ENCODE peak calls at places on chromosome 19, in four cellular contexts. One of them, this sample, is unnamed.

GRCh38 chr19:15304140-15304705 is 28.1 kb downstream of the BRD4 start:
- DNase-seq in GM23338: no peak
- DNase-seq in IMR-90: no peak
- DNase-seq in HL-60: no peak
- DNase-seq in this sample: no peak

GRCh38 chr19:956747-957451 is 27.2 kb upstream of the WDR18 start:
- DNase-seq in GM23338: peak
- DNase-seq in HL-60: no peak
- DNase-seq in IMR-90: peak
- DNase-seq in this sample: no peak

GRCh38 chr19:29576761-29577661 is 29.1 kb upstream of the POP4 start:
- DNase-seq in HL-60: no peak
- DNase-seq in GM23338: no peak
- DNase-seq in IMR-90: peak
- DNase-seq in this sample: no peak

GRCh38 chr19:52286256-52286655 is 10.7 kb upstream of the ZNF480 start:
- DNase-seq in GM23338: no peak
- DNase-seq in HL-60: no peak
- DNase-seq in IMR-90: no peak
- DNase-seq in this sample: no peak

GRCh38 chr19:16571283-16571682 is 932 bp downstream of the SLC35E1 start:
- DNase-seq in GM23338: no peak
- DNase-seq in HL-60: peak
- DNase-seq in IMR-90: peak
- DNase-seq in this sample: no peak

GRCh38 chr19:28859811-28860210 is 353.1 kb downstream of the UQCRFS1 start:
- DNase-seq in IMR-90: no peak
- DNase-seq in GM23338: no peak
- DNase-seq in HL-60: no peak
- DNase-seq in this sample: no peak

GRCh38 chr19:7970716-7971448 is 27.4 kb upstream of the TIMM44 start:
- DNase-seq in IMR-90: peak
- DNase-seq in GM23338: peak
- DNase-seq in HL-60: peak
- DNase-seq in this sample: no peak

GRCh38 chr19:31270897-31271568 is 78.2 kb downstream of the TSHZ3 start:
- DNase-seq in GM23338: no peak
- DNase-seq in HL-60: no peak
- DNase-seq in IMR-90: peak
- DNase-seq in this sample: no peak

GRCh38 chr19:41646589-41647204 is 19.8 kb upstream of the CEACAM4 start:
- DNase-seq in GM23338: peak
- DNase-seq in HL-60: peak
- DNase-seq in IMR-90: no peak
- DNase-seq in this sample: peak

GRCh38 chr19:28793391-28794168 is 419.4 kb downstream of the UQCRFS1 start:
- DNase-seq in GM23338: peak
- DNase-seq in IMR-90: no peak
- DNase-seq in HL-60: no peak
- DNase-seq in this sample: no peak

GRCh38 chr19:44551850-44552249 is 22.4 kb upstream of the CEACAM20 start:
- DNase-seq in IMR-90: no peak
- DNase-seq in GM23338: no peak
- DNase-seq in HL-60: no peak
- DNase-seq in this sample: no peak

GRCh38 chr19:16355293-16356043 is 30.8 kb downstream of the KLF2 start:
- DNase-seq in IMR-90: no peak
- DNase-seq in GM23338: no peak
- DNase-seq in HL-60: peak
- DNase-seq in this sample: no peak

GRCh38 chr19:6073858-6074708 is 36.2 kb downstream of the RFX2 start:
- DNase-seq in IMR-90: no peak
- DNase-seq in HL-60: no peak
- DNase-seq in GM23338: no peak
- DNase-seq in this sample: no peak

GRCh38 chr19:30063184-30064020 is 121.4 kb downstream of the URI1 start:
- DNase-seq in HL-60: no peak
- DNase-seq in IMR-90: no peak
- DNase-seq in GM23338: no peak
- DNase-seq in this sample: no peak

GRCh38 chr19:18995804-18996241 is 37.5 kb downstream of the SUGP2 start:
- DNase-seq in GM23338: peak
- DNase-seq in HL-60: peak
- DNase-seq in IMR-90: peak
- DNase-seq in this sample: no peak

GRCh38 chr19:17109962-17110598 is 34.5 kb downstream of the MYO9B start:
- DNase-seq in HL-60: peak
- DNase-seq in GM23338: no peak
- DNase-seq in IMR-90: no peak
- DNase-seq in this sample: peak

GRCh38 chr19:55353803-55354697 is 469 bp downstream of the COX6B2 start:
- DNase-seq in IMR-90: peak
- DNase-seq in GM23338: peak
- DNase-seq in HL-60: no peak
- DNase-seq in this sample: peak

GRCh38 chr19:12314553-12314952 is 18.9 kb downstream of the ZNF563 start:
- DNase-seq in GM23338: no peak
- DNase-seq in HL-60: no peak
- DNase-seq in IMR-90: no peak
- DNase-seq in this sample: no peak

GRCh38 chr19:51448011-51448744 is 10.1 kb downstream of the SIGLEC8 start:
- DNase-seq in HL-60: no peak
- DNase-seq in IMR-90: no peak
- DNase-seq in GM23338: no peak
- DNase-seq in this sample: no peak

GRCh38 chr19:49852631-49853126 is 1.7 kb downstream of the PTOV1 start:
- DNase-seq in IMR-90: peak
- DNase-seq in GM23338: no peak
- DNase-seq in HL-60: no peak
- DNase-seq in this sample: no peak

GRCh38 chr19:49855277-49855675 is 4.3 kb downstream of the PTOV1 start:
- DNase-seq in GM23338: no peak
- DNase-seq in HL-60: no peak
- DNase-seq in IMR-90: no peak
- DNase-seq in this sample: no peak

GRCh38 chr19:49854861-49855263 is 3.9 kb downstream of the PTOV1 start:
- DNase-seq in GM23338: no peak
- DNase-seq in HL-60: no peak
- DNase-seq in IMR-90: no peak
- DNase-seq in this sample: peak

GRCh38 chr19:49855676-49856573 is 5.0 kb downstream of the PTOV1 start:
- DNase-seq in IMR-90: no peak
- DNase-seq in GM23338: no peak
- DNase-seq in HL-60: no peak
- DNase-seq in this sample: no peak

GRCh38 chr19:49853852-49854849 is 3.2 kb downstream of the PTOV1 start:
- DNase-seq in IMR-90: no peak
- DNase-seq in GM23338: no peak
- DNase-seq in HL-60: no peak
- DNase-seq in this sample: no peak
- H3K4me3 ChIP-seq in IMR-90: no peak
- H3K4me3 ChIP-seq in GM23338: no peak
- H3K4me3 ChIP-seq in HL-60: no peak
- H3K4me3 ChIP-seq in this sample: no peak

GRCh38 chr19:2291185-2291751 is 9.3 kb upstream of the PEAK3 start:
- DNase-seq in IMR-90: no peak
- DNase-seq in GM23338: peak
- DNase-seq in HL-60: no peak
- DNase-seq in this sample: no peak
- H3K4me3 ChIP-seq in IMR-90: no peak
- H3K4me3 ChIP-seq in GM23338: peak
- H3K4me3 ChIP-seq in HL-60: peak
- H3K4me3 ChIP-seq in this sample: peak

DNA sequence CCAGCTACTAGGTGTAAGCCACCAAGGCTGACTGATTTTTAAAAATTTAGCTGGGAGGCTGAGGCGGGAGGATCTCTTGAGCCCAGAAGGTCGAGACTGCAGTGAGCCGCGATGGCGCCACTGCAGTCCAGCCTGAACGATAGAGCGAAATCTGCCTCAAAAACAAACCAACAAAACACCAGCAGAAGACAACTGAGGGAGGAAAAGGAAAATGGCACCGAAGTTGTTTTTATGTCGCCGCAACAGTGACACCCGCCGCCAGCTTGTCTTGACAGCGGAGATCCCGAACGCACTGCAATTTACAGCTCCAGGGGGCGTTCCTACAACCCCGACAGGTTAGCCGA is 298 bp upstream of the FAM98C start:
- DNase-seq in HL-60: no peak
- DNase-seq in GM23338: no peak
- DNase-seq in IMR-90: no peak
- DNase-seq in this sample: no peak
- H3K4me3 ChIP-seq in HL-60: peak
- H3K4me3 ChIP-seq in GM23338: peak
- H3K4me3 ChIP-seq in IMR-90: peak
- H3K4me3 ChIP-seq in this sample: peak

DNA sequence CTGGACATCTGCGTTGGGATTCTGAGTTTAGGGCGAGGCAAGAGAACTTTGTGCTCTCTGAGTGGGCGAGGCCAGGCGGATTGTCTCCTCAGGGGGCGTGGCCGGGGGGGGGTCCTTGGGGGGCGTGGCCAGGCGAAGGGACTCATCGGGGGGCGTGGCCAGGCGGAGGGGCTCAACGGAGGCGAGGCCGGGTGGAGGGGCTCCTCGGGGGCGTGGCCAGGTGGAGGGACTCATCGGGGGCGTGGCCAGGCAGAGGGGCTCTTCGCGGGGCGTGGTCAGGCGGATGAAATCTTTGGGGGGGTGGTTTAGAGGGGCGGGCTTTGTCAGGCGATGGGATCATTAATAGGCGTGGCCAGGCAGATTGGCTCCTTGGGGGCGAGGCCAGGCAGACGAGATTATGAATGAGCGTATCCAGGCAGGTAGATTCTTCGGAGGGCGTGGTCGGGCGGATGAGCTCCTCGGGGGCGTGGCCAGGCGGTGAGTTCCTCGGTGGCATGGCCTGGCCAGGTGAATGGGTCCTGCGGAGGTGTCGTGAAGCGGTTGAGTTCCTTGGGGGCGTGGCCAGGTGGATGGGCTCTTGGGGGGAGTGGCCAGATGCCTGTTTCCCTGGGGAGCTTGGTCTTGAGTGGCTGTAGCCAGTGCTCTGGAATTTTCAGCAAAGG is 10.3 kb upstream of the CACNG7 start:
- DNase-seq in IMR-90: no peak
- DNase-seq in HL-60: no peak
- DNase-seq in GM23338: peak
- DNase-seq in this sample: no peak
- H3K4me3 ChIP-seq in IMR-90: no peak
- H3K4me3 ChIP-seq in HL-60: no peak
- H3K4me3 ChIP-seq in GM23338: peak
- H3K4me3 ChIP-seq in this sample: no peak

GRCh38 chr19:35142531-35143230 is 374 bp upstream of the FXYD7 start:
- DNase-seq in IMR-90: no peak
- DNase-seq in GM23338: peak
- DNase-seq in HL-60: peak
- DNase-seq in this sample: no peak
- H3K4me3 ChIP-seq in IMR-90: no peak
- H3K4me3 ChIP-seq in GM23338: peak
- H3K4me3 ChIP-seq in HL-60: no peak
- H3K4me3 ChIP-seq in this sample: no peak

GRCh38 chr19:35756373-35757230 is at the start of gene HSPB6:
- DNase-seq in IMR-90: peak
- DNase-seq in GM23338: peak
- DNase-seq in HL-60: no peak
- DNase-seq in this sample: no peak

GRCh38 chr19:35755550-35756371 is 1.1 kb downstream of the HSPB6 start:
- DNase-seq in GM23338: peak
- DNase-seq in IMR-90: peak
- DNase-seq in HL-60: no peak
- DNase-seq in this sample: peak

GRCh38 chr19:35753634-35754364 is 3.0 kb downstream of the HSPB6 start:
- DNase-seq in GM23338: no peak
- DNase-seq in HL-60: no peak
- DNase-seq in IMR-90: no peak
- DNase-seq in this sample: peak

GRCh38 chr19:35754365-35755139 is 2.3 kb downstream of the HSPB6 start:
- DNase-seq in GM23338: no peak
- DNase-seq in HL-60: no peak
- DNase-seq in IMR-90: no peak
- DNase-seq in this sample: no peak

GRCh38 chr19:35755160-35755549 is 1.7 kb downstream of the HSPB6 start:
- DNase-seq in HL-60: no peak
- DNase-seq in IMR-90: no peak
- DNase-seq in GM23338: peak
- DNase-seq in this sample: no peak
- H3K4me3 ChIP-seq in HL-60: no peak
- H3K4me3 ChIP-seq in IMR-90: peak
- H3K4me3 ChIP-seq in GM23338: peak
- H3K4me3 ChIP-seq in this sample: peak

DNA sequence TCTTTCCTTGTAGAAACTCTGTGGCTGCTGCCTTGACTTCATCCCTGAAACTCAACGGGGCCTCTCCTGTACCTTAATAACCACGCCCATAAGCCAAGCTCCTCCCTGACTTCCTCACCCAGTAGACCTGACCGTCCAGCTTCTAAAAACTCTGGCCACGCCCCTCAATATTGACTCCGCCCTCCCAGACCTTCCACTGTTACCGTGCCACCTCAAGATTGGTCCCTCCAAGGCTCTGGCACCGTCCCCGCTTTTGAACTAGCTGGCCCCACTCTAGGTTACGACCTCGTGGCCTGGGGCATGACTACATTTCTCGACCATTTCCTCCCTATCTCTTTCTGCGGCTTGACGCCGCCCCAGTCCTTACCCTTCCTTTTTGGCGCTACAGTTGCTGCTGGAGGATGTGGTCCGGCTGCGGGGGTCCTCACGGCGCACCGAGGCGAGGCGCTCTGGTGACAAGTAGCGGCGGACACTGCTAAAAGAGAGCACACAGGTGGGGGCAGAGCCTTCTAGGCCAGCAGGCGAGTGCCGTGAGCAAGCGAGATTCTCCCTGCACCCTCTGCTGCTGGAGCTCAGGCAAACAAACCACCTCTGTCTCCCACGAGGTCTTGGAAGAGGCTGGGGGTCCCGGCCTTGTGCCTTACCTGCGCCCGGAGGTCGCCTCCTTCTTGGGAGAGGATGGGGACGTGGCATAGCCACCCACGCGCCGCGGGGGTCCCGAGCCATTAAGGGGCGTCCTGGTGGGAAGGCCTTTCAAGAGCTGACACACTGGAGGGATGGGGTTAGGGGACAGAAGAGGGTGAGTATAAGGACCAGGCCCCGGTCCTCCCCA is 2.3 kb upstream of the EML2 start:
- DNase-seq in HL-60: peak
- DNase-seq in GM23338: peak
- DNase-seq in IMR-90: peak
- DNase-seq in this sample: peak
- H3K4me3 ChIP-seq in HL-60: peak
- H3K4me3 ChIP-seq in GM23338: peak
- H3K4me3 ChIP-seq in IMR-90: peak
- H3K4me3 ChIP-seq in this sample: no peak